ENCODE peak calls at places on chromosomes 1 and 21, in nine cellular contexts. One of them, this sample, is unnamed.

GRCh38 chr1:109050228-109050995 is 8.5 kb upstream of the WDR47 start:
- DNase-seq in tibial artery: no peak
- DNase-seq in mammary epithelial cell: peak
- DNase-seq in adrenal gland: no peak
- DNase-seq in pancreas: no peak
- DNase-seq in HFF-Myc: no peak
- DNase-seq in brain microvascular endothelial cell: no peak
- DNase-seq in stomach: no peak
- DNase-seq in choroid plexus epithelial cell: no peak
- DNase-seq in this sample: no peak

GRCh38 chr1:97164276-97164639 is 442.7 kb downstream of the PTBP2 start:
- DNase-seq in tibial artery: no peak
- DNase-seq in HFF-Myc: no peak
- DNase-seq in choroid plexus epithelial cell: no peak
- DNase-seq in mammary epithelial cell: no peak
- DNase-seq in stomach: no peak
- DNase-seq in pancreas: no peak
- DNase-seq in adrenal gland: no peak
- DNase-seq in brain microvascular endothelial cell: no peak
- DNase-seq in this sample: no peak

GRCh38 chr1:27604579-27605299 is 795 bp upstream of the AHDC1 start:
- DNase-seq in mammary epithelial cell: no peak
- DNase-seq in HFF-Myc: no peak
- DNase-seq in stomach: no peak
- DNase-seq in pancreas: no peak
- DNase-seq in adrenal gland: no peak
- DNase-seq in choroid plexus epithelial cell: no peak
- DNase-seq in brain microvascular endothelial cell: no peak
- DNase-seq in tibial artery: no peak
- DNase-seq in this sample: no peak

GRCh38 chr1:65009724-65010420 is 43.5 kb upstream of the JAK1 start:
- DNase-seq in choroid plexus epithelial cell: no peak
- DNase-seq in HFF-Myc: no peak
- DNase-seq in pancreas: no peak
- DNase-seq in adrenal gland: no peak
- DNase-seq in mammary epithelial cell: no peak
- DNase-seq in tibial artery: no peak
- DNase-seq in stomach: no peak
- DNase-seq in brain microvascular endothelial cell: no peak
- DNase-seq in this sample: no peak

GRCh38 chr1:147700042-147700711 is 29.9 kb upstream of the ACP6 start:
- DNase-seq in mammary epithelial cell: peak
- DNase-seq in stomach: peak
- DNase-seq in HFF-Myc: peak
- DNase-seq in choroid plexus epithelial cell: peak
- DNase-seq in tibial artery: peak
- DNase-seq in brain microvascular endothelial cell: peak
- DNase-seq in adrenal gland: peak
- DNase-seq in pancreas: peak
- DNase-seq in this sample: no peak

GRCh38 chr1:24970399-24970753 is 40.3 kb upstream of the RUNX3 start:
- DNase-seq in brain microvascular endothelial cell: peak
- DNase-seq in HFF-Myc: no peak
- DNase-seq in tibial artery: no peak
- DNase-seq in mammary epithelial cell: no peak
- DNase-seq in choroid plexus epithelial cell: peak
- DNase-seq in stomach: no peak
- DNase-seq in pancreas: peak
- DNase-seq in adrenal gland: no peak
- DNase-seq in this sample: no peak

GRCh38 chr1:60129916-60130315 is 56.3 kb upstream of the C1orf87 start:
- DNase-seq in stomach: no peak
- DNase-seq in pancreas: no peak
- DNase-seq in choroid plexus epithelial cell: peak
- DNase-seq in brain microvascular endothelial cell: peak
- DNase-seq in adrenal gland: no peak
- DNase-seq in mammary epithelial cell: no peak
- DNase-seq in HFF-Myc: no peak
- DNase-seq in tibial artery: no peak
- DNase-seq in this sample: no peak

GRCh38 chr1:116921301-116921885 is 11.7 kb downstream of the PTGFRN start:
- DNase-seq in stomach: no peak
- DNase-seq in brain microvascular endothelial cell: no peak
- DNase-seq in adrenal gland: no peak
- DNase-seq in pancreas: no peak
- DNase-seq in HFF-Myc: no peak
- DNase-seq in tibial artery: no peak
- DNase-seq in choroid plexus epithelial cell: no peak
- DNase-seq in mammary epithelial cell: no peak
- DNase-seq in this sample: no peak

GRCh38 chr1:59043796-59044195 is 253.1 kb upstream of the FGGY start:
- DNase-seq in HFF-Myc: peak
- DNase-seq in adrenal gland: peak
- DNase-seq in stomach: no peak
- DNase-seq in choroid plexus epithelial cell: peak
- DNase-seq in brain microvascular endothelial cell: peak
- DNase-seq in pancreas: no peak
- DNase-seq in mammary epithelial cell: peak
- DNase-seq in tibial artery: peak
- DNase-seq in this sample: no peak

GRCh38 chr1:222546548-222547259 is 1.2 kb downstream of the HHIPL2 start:
- DNase-seq in tibial artery: no peak
- DNase-seq in brain microvascular endothelial cell: peak
- DNase-seq in pancreas: no peak
- DNase-seq in mammary epithelial cell: peak
- DNase-seq in HFF-Myc: peak
- DNase-seq in stomach: no peak
- DNase-seq in adrenal gland: no peak
- DNase-seq in choroid plexus epithelial cell: peak
- DNase-seq in this sample: no peak

GRCh38 chr1:115893545-115893944 is 52.6 kb upstream of the NHLH2 start:
- DNase-seq in choroid plexus epithelial cell: no peak
- DNase-seq in brain microvascular endothelial cell: no peak
- DNase-seq in pancreas: no peak
- DNase-seq in mammary epithelial cell: no peak
- DNase-seq in adrenal gland: no peak
- DNase-seq in tibial artery: no peak
- DNase-seq in stomach: no peak
- DNase-seq in HFF-Myc: no peak
- DNase-seq in this sample: no peak

GRCh38 chr1:33815061-33815460 is 48.8 kb upstream of the HMGB4 start:
- DNase-seq in HFF-Myc: no peak
- DNase-seq in choroid plexus epithelial cell: peak
- DNase-seq in pancreas: no peak
- DNase-seq in mammary epithelial cell: no peak
- DNase-seq in tibial artery: no peak
- DNase-seq in stomach: no peak
- DNase-seq in brain microvascular endothelial cell: peak
- DNase-seq in adrenal gland: no peak
- DNase-seq in this sample: no peak

GRCh38 chr1:18119978-18120377 is 12.4 kb downstream of the IGSF21 start:
- DNase-seq in tibial artery: no peak
- DNase-seq in stomach: no peak
- DNase-seq in brain microvascular endothelial cell: no peak
- DNase-seq in choroid plexus epithelial cell: no peak
- DNase-seq in pancreas: no peak
- DNase-seq in adrenal gland: no peak
- DNase-seq in mammary epithelial cell: no peak
- DNase-seq in HFF-Myc: no peak
- DNase-seq in this sample: no peak

DNA sequence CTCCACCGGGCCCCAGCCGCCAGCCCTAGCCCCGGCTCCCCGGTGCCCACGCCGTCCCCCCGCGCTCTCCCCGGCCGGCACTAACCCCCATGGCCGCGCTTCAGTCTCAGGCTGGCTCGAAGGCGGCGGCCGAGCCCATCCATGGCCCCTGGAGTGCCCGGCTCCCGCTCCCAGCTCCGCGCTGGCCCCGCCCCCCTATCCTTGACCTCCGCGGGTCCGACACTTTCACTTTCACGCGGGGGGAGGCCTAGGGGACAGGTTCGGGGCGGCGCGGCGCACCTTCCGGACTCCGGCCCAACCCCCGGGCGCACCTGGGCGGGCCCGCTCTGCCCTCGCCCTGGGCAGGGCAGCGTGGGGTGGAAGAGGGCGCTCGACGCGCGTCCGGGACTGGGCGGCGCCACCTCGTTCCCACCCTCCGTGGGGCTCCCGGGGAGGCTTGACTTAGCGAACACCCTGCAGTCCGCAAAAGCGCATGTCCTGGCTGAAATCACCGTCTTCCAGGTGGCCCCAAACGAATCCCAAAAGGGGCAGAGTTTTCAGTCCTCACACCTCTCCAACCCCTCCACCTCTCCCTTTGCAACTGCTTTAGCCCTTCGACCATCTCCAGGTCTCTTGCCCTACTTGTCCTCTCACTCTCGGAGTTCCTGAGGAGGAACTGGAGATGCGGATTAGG is 3.9 kb upstream of the DENND2D start:
- DNase-seq in tibial artery: peak
- DNase-seq in brain microvascular endothelial cell: no peak
- DNase-seq in HFF-Myc: no peak
- DNase-seq in stomach: peak
- DNase-seq in pancreas: peak
- DNase-seq in choroid plexus epithelial cell: no peak
- DNase-seq in adrenal gland: peak
- DNase-seq in mammary epithelial cell: no peak
- DNase-seq in this sample: no peak
- TF ChIP-seq CTCF in tibial artery: no peak
- TF ChIP-seq CTCF in brain microvascular endothelial cell: no peak
- TF ChIP-seq CTCF in HFF-Myc: no peak
- TF ChIP-seq CTCF in stomach: no peak
- TF ChIP-seq CTCF in pancreas: no peak
- TF ChIP-seq CTCF in choroid plexus epithelial cell: no peak
- TF ChIP-seq CTCF in adrenal gland: no peak
- TF ChIP-seq CTCF in mammary epithelial cell: no peak
- TF ChIP-seq CTCF in this sample: no peak

GRCh38 chr1:161864577-161864976 is 98.5 kb downstream of the ATF6 start:
- DNase-seq in stomach: no peak
- DNase-seq in tibial artery: no peak
- DNase-seq in pancreas: no peak
- DNase-seq in brain microvascular endothelial cell: peak
- DNase-seq in adrenal gland: peak
- DNase-seq in mammary epithelial cell: no peak
- DNase-seq in HFF-Myc: no peak
- DNase-seq in choroid plexus epithelial cell: peak
- DNase-seq in this sample: no peak
- TF ChIP-seq CTCF in stomach: no peak
- TF ChIP-seq CTCF in tibial artery: peak
- TF ChIP-seq CTCF in pancreas: no peak
- TF ChIP-seq CTCF in brain microvascular endothelial cell: peak
- TF ChIP-seq CTCF in adrenal gland: peak
- TF ChIP-seq CTCF in mammary epithelial cell: peak
- TF ChIP-seq CTCF in HFF-Myc: peak
- TF ChIP-seq CTCF in choroid plexus epithelial cell: peak
- TF ChIP-seq CTCF in this sample: no peak

GRCh38 chr1:91282695-91283420 is 121.8 kb downstream of the HFM1 start:
- DNase-seq in tibial artery: peak
- DNase-seq in HFF-Myc: peak
- DNase-seq in adrenal gland: peak
- DNase-seq in choroid plexus epithelial cell: peak
- DNase-seq in stomach: peak
- DNase-seq in pancreas: no peak
- DNase-seq in mammary epithelial cell: peak
- DNase-seq in brain microvascular endothelial cell: peak
- DNase-seq in this sample: peak
- TF ChIP-seq CTCF in tibial artery: peak
- TF ChIP-seq CTCF in HFF-Myc: peak
- TF ChIP-seq CTCF in adrenal gland: peak
- TF ChIP-seq CTCF in choroid plexus epithelial cell: peak
- TF ChIP-seq CTCF in stomach: peak
- TF ChIP-seq CTCF in pancreas: peak
- TF ChIP-seq CTCF in mammary epithelial cell: peak
- TF ChIP-seq CTCF in brain microvascular endothelial cell: peak
- TF ChIP-seq CTCF in this sample: peak

GRCh38 chr21:45102391-45102932 is 28.1 kb downstream of the ADARB1 start:
- DNase-seq in HFF-Myc: peak
- DNase-seq in mammary epithelial cell: peak
- DNase-seq in stomach: peak
- DNase-seq in pancreas: no peak
- DNase-seq in tibial artery: no peak
- DNase-seq in choroid plexus epithelial cell: peak
- DNase-seq in adrenal gland: peak
- DNase-seq in brain microvascular endothelial cell: peak
- DNase-seq in this sample: no peak
- TF ChIP-seq CTCF in HFF-Myc: peak
- TF ChIP-seq CTCF in mammary epithelial cell: peak
- TF ChIP-seq CTCF in stomach: peak
- TF ChIP-seq CTCF in pancreas: peak
- TF ChIP-seq CTCF in tibial artery: peak
- TF ChIP-seq CTCF in choroid plexus epithelial cell: peak
- TF ChIP-seq CTCF in adrenal gland: peak
- TF ChIP-seq CTCF in brain microvascular endothelial cell: peak
- TF ChIP-seq CTCF in this sample: peak

DNA sequence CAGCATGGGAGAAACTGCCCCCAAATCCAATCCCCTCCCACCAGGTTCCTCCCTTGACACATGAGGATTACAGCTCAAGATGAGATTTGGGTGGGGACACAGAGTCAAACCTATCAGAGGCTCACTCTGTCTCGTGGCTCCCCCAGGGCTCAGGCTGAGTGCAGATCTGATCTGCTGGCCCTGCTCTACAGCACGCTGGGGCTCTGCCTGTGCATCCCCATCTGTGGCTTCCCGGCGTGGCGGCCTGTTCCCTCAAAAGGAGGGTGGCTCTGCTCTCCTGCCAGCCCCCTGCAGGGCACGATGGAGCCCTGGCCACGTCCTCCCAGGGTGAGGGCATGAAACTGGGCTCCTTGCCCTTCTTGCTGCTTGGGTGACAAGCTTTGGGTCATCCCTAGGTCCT is 19.8 kb upstream of the SMYD3 start:
- DNase-seq in choroid plexus epithelial cell: no peak
- DNase-seq in stomach: no peak
- DNase-seq in brain microvascular endothelial cell: no peak
- DNase-seq in HFF-Myc: no peak
- DNase-seq in mammary epithelial cell: no peak
- DNase-seq in pancreas: no peak
- DNase-seq in tibial artery: no peak
- DNase-seq in adrenal gland: no peak
- DNase-seq in this sample: no peak
- TF ChIP-seq CTCF in choroid plexus epithelial cell: no peak
- TF ChIP-seq CTCF in stomach: no peak
- TF ChIP-seq CTCF in brain microvascular endothelial cell: no peak
- TF ChIP-seq CTCF in HFF-Myc: no peak
- TF ChIP-seq CTCF in mammary epithelial cell: no peak
- TF ChIP-seq CTCF in pancreas: no peak
- TF ChIP-seq CTCF in tibial artery: no peak
- TF ChIP-seq CTCF in adrenal gland: no peak
- TF ChIP-seq CTCF in this sample: no peak